ENCODE peak calls at places on chromosomes 11 and 22, in eight cellular contexts. N, Z, G, X, T, D, Y and H are unnamed samples.

GRCh38 chr11:134701564-134702165 is 289.6 kb upstream of the B3GAT1 start:
- DNase-seq in Y (no peak), G (no peak), D (no peak), X (no peak), T (no peak), N (no peak), Z (no peak), H (no peak)

GRCh38 chr11:65821107-65821506 is 12.7 kb upstream of the SNX32 start:
- DNase-seq in T (no peak), D (no peak), Y (peak), X (no peak), G (no peak), N (no peak), Z (no peak), H (no peak)

GRCh38 chr11:19453893-19454292 is 213.1 kb upstream of the E2F8 start:
- DNase-seq in Y (no peak), G (peak), Z (no peak), T (no peak), D (no peak), X (peak), N (peak), H (peak)

GRCh38 chr11:86941077-86941870 is 13.9 kb downstream of the FZD4 start:
- DNase-seq in Z (no peak), X (no peak), T (no peak), G (peak), D (no peak), N (no peak), Y (peak), H (no peak)

GRCh38 chr22:46795845-46796565 is 33.6 kb downstream of the TBC1D22A start:
- DNase-seq in N (no peak), T (no peak), Z (no peak), X (no peak), Y (no peak), D (no peak), G (no peak), H (no peak)

GRCh38 chr11:10984742-10985141 is 126.9 kb upstream of the ZBED5 start:
- DNase-seq in D (no peak), G (no peak), Z (no peak), N (no peak), Y (no peak), X (no peak), T (no peak), H (no peak)

GRCh38 chr11:72012897-72013721 is 14.4 kb downstream of the IL18BP start:
- DNase-seq in X (peak), N (peak), Y (no peak), Z (no peak), T (no peak), G (peak), D (peak), H (peak)

GRCh38 chr22:20249797-20250354 is 18.2 kb downstream of the RTN4R start:
- DNase-seq in T (no peak), N (no peak), X (peak), Z (no peak), G (peak), Y (no peak), D (peak), H (no peak)

GRCh38 chr11:89436071-89436470 is 55.1 kb downstream of the NOX4 start:
- DNase-seq in Y (no peak), G (peak), X (no peak), D (no peak), Z (peak), N (no peak), T (no peak), H (no peak)

GRCh38 chr11:120249279-120250022 is 9.5 kb downstream of the POU2F3 start:
- DNase-seq in Z (no peak), N (no peak), G (peak), Y (no peak), D (no peak), T (no peak), X (no peak), H (no peak)

GRCh38 chr11:94794287-94795168 is 26.4 kb downstream of the AMOTL1 start:
- DNase-seq in G (peak), D (no peak), Z (no peak), X (peak), T (no peak), Y (no peak), N (peak), H (peak)

GRCh38 chr22:28582806-28583205 is 96.8 kb downstream of the TTC28 start:
- DNase-seq in N (no peak), Y (no peak), Z (no peak), D (no peak), G (peak), X (no peak), T (no peak), H (no peak)

GRCh38 chr11:27200779-27201453 is 160.3 kb downstream of the BBOX1 start:
- DNase-seq in X (no peak), D (no peak), G (no peak), Z (no peak), Y (no peak), N (no peak), T (no peak), H (no peak)

GRCh38 chr11:38323961-38324761 is 1726.1 kb upstream of the RAG2 start:
- DNase-seq in X (no peak), Z (no peak), N (no peak), Y (no peak), G (no peak), D (no peak), T (no peak), H (no peak)